ENCODE peak calls at places on chromosomes 4 and X, in eight cellular contexts. One of them, this sample, is unnamed.
A peak's percentile ranks its signal among the peaks of the same experiment; 100 is the strongest.

GRCh38 chr4:85828295-85828910 is 353.5 kb downstream of the ARHGAP24 start:
- DNase-seq in stimulated activated effector memory CD8-positive, alpha-beta T cell treated with anti-CD3 and anti-CD28 coated beads, Interleukin-12 subunit alpha, Interleukin-12 subunit beta, amount 100 ng/mL, for 72 hours: no peak
- DNase-seq in RKO: no peak
- DNase-seq in heart right ventricle: no peak
- DNase-seq in NCI-H2081: peak; percentile 12
- DNase-seq in mesenchymal stem cell: no peak
- DNase-seq in BJ: no peak
- DNase-seq in pancreas: no peak
- DNase-seq in this sample: no peak

GRCh38 chr4:10006236-10006603 is 15.1 kb downstream of the SLC2A9 start:
- DNase-seq in RKO: no peak
- DNase-seq in pancreas: peak; percentile 53
- DNase-seq in NCI-H2081: peak; percentile 92
- DNase-seq in BJ: peak; percentile 28
- DNase-seq in heart right ventricle: no peak
- DNase-seq in mesenchymal stem cell: no peak
- DNase-seq in stimulated activated effector memory CD8-positive, alpha-beta T cell treated with anti-CD3 and anti-CD28 coated beads, Interleukin-12 subunit alpha, Interleukin-12 subunit beta, amount 100 ng/mL, for 72 hours: no peak
- DNase-seq in this sample: no peak

GRCh38 chrX:149286940-149287349 is 218.2 kb downstream of the IDS start:
- DNase-seq in RKO: peak; percentile 63
- DNase-seq in heart right ventricle: no peak
- DNase-seq in mesenchymal stem cell: peak; percentile 34
- DNase-seq in NCI-H2081: peak; percentile 15
- DNase-seq in stimulated activated effector memory CD8-positive, alpha-beta T cell treated with anti-CD3 and anti-CD28 coated beads, Interleukin-12 subunit alpha, Interleukin-12 subunit beta, amount 100 ng/mL, for 72 hours: no peak
- DNase-seq in BJ: no peak
- DNase-seq in pancreas: no peak
- DNase-seq in this sample: peak; percentile 28

GRCh38 chr4:14646831-14647230 is 355.4 kb upstream of the CPEB2 start:
- DNase-seq in stimulated activated effector memory CD8-positive, alpha-beta T cell treated with anti-CD3 and anti-CD28 coated beads, Interleukin-12 subunit alpha, Interleukin-12 subunit beta, amount 100 ng/mL, for 72 hours: no peak
- DNase-seq in RKO: no peak
- DNase-seq in heart right ventricle: no peak
- DNase-seq in NCI-H2081: no peak
- DNase-seq in pancreas: no peak
- DNase-seq in BJ: no peak
- DNase-seq in mesenchymal stem cell: no peak
- DNase-seq in this sample: no peak

GRCh38 chr4:169351860-169352259 is 81.1 kb upstream of the SH3RF1 start:
- DNase-seq in stimulated activated effector memory CD8-positive, alpha-beta T cell treated with anti-CD3 and anti-CD28 coated beads, Interleukin-12 subunit alpha, Interleukin-12 subunit beta, amount 100 ng/mL, for 72 hours: no peak
- DNase-seq in heart right ventricle: no peak
- DNase-seq in mesenchymal stem cell: no peak
- DNase-seq in RKO: no peak
- DNase-seq in BJ: no peak
- DNase-seq in NCI-H2081: no peak
- DNase-seq in pancreas: peak; percentile 63
- DNase-seq in this sample: no peak

GRCh38 chrX:71814123-71814912 is 51.2 kb downstream of the CXorf49B start:
- DNase-seq in RKO: no peak
- DNase-seq in BJ: no peak
- DNase-seq in pancreas: no peak
- DNase-seq in stimulated activated effector memory CD8-positive, alpha-beta T cell treated with anti-CD3 and anti-CD28 coated beads, Interleukin-12 subunit alpha, Interleukin-12 subunit beta, amount 100 ng/mL, for 72 hours: no peak
- DNase-seq in heart right ventricle: no peak
- DNase-seq in mesenchymal stem cell: no peak
- DNase-seq in NCI-H2081: no peak
- DNase-seq in this sample: no peak

GRCh38 chrX:147978931-147979330 is 2.2 kb upstream of the FMR1NB start:
- DNase-seq in RKO: peak; percentile 12
- DNase-seq in NCI-H2081: no peak
- DNase-seq in stimulated activated effector memory CD8-positive, alpha-beta T cell treated with anti-CD3 and anti-CD28 coated beads, Interleukin-12 subunit alpha, Interleukin-12 subunit beta, amount 100 ng/mL, for 72 hours: no peak
- DNase-seq in heart right ventricle: no peak
- DNase-seq in BJ: no peak
- DNase-seq in mesenchymal stem cell: no peak
- DNase-seq in pancreas: no peak
- DNase-seq in this sample: no peak

GRCh38 chr4:156976147-156976546 is 4.5 kb upstream of the PDGFC start:
- DNase-seq in mesenchymal stem cell: peak; percentile 85
- DNase-seq in BJ: peak; percentile 57
- DNase-seq in stimulated activated effector memory CD8-positive, alpha-beta T cell treated with anti-CD3 and anti-CD28 coated beads, Interleukin-12 subunit alpha, Interleukin-12 subunit beta, amount 100 ng/mL, for 72 hours: no peak
- DNase-seq in NCI-H2081: no peak
- DNase-seq in heart right ventricle: no peak
- DNase-seq in pancreas: no peak
- DNase-seq in RKO: no peak
- DNase-seq in this sample: no peak

GRCh38 chr4:56653461-56654237 is 27.4 kb downstream of the HOPX start:
- DNase-seq in NCI-H2081: no peak
- DNase-seq in RKO: no peak
- DNase-seq in BJ: no peak
- DNase-seq in pancreas: no peak
- DNase-seq in heart right ventricle: no peak
- DNase-seq in stimulated activated effector memory CD8-positive, alpha-beta T cell treated with anti-CD3 and anti-CD28 coated beads, Interleukin-12 subunit alpha, Interleukin-12 subunit beta, amount 100 ng/mL, for 72 hours: peak; percentile 25
- DNase-seq in mesenchymal stem cell: no peak
- DNase-seq in this sample: no peak

GRCh38 chr4:82462415-82462831 is 32.0 kb downstream of the ENOPH1 start:
- DNase-seq in NCI-H2081: peak; percentile 74
- DNase-seq in BJ: peak; percentile 24
- DNase-seq in pancreas: peak; percentile 79
- DNase-seq in RKO: peak; percentile 80
- DNase-seq in stimulated activated effector memory CD8-positive, alpha-beta T cell treated with anti-CD3 and anti-CD28 coated beads, Interleukin-12 subunit alpha, Interleukin-12 subunit beta, amount 100 ng/mL, for 72 hours: peak; percentile 75
- DNase-seq in heart right ventricle: peak; percentile 79
- DNase-seq in mesenchymal stem cell: peak; percentile 82
- DNase-seq in this sample: peak; percentile 92

GRCh38 chrX:151966236-151966635 is 8.2 kb downstream of the GABRE start:
- DNase-seq in RKO: no peak
- DNase-seq in pancreas: no peak
- DNase-seq in stimulated activated effector memory CD8-positive, alpha-beta T cell treated with anti-CD3 and anti-CD28 coated beads, Interleukin-12 subunit alpha, Interleukin-12 subunit beta, amount 100 ng/mL, for 72 hours: no peak
- DNase-seq in heart right ventricle: no peak
- DNase-seq in BJ: no peak
- DNase-seq in mesenchymal stem cell: no peak
- DNase-seq in NCI-H2081: no peak
- DNase-seq in this sample: no peak

GRCh38 chr4:173498771-173499170 is 31.3 kb downstream of the HAND2 start:
- DNase-seq in mesenchymal stem cell: no peak
- DNase-seq in RKO: no peak
- DNase-seq in BJ: no peak
- DNase-seq in stimulated activated effector memory CD8-positive, alpha-beta T cell treated with anti-CD3 and anti-CD28 coated beads, Interleukin-12 subunit alpha, Interleukin-12 subunit beta, amount 100 ng/mL, for 72 hours: no peak
- DNase-seq in NCI-H2081: no peak
- DNase-seq in heart right ventricle: no peak
- DNase-seq in pancreas: no peak
- DNase-seq in this sample: no peak

GRCh38 chrX:24498975-24499374 is 33.9 kb downstream of the PDK3 start:
- DNase-seq in RKO: peak; percentile 40
- DNase-seq in stimulated activated effector memory CD8-positive, alpha-beta T cell treated with anti-CD3 and anti-CD28 coated beads, Interleukin-12 subunit alpha, Interleukin-12 subunit beta, amount 100 ng/mL, for 72 hours: no peak
- DNase-seq in pancreas: no peak
- DNase-seq in NCI-H2081: peak; percentile 10
- DNase-seq in heart right ventricle: no peak
- DNase-seq in BJ: no peak
- DNase-seq in mesenchymal stem cell: peak; percentile 7
- DNase-seq in this sample: no peak

GRCh38 chrX:71253253-71254091 is 468 bp downstream of the ZMYM3 start:
- DNase-seq in mesenchymal stem cell: peak; percentile 50
- DNase-seq in stimulated activated effector memory CD8-positive, alpha-beta T cell treated with anti-CD3 and anti-CD28 coated beads, Interleukin-12 subunit alpha, Interleukin-12 subunit beta, amount 100 ng/mL, for 72 hours: no peak
- DNase-seq in pancreas: peak; percentile 30
- DNase-seq in BJ: no peak
- DNase-seq in RKO: peak; percentile 47
- DNase-seq in NCI-H2081: peak; percentile 47
- DNase-seq in heart right ventricle: peak; percentile 52
- DNase-seq in this sample: peak; percentile 51

GRCh38 chr4:88697113-88697512 is 516 bp downstream of the NAP1L5 start:
- DNase-seq in pancreas: no peak
- DNase-seq in BJ: no peak
- DNase-seq in NCI-H2081: peak; percentile 31
- DNase-seq in mesenchymal stem cell: peak; percentile 28
- DNase-seq in stimulated activated effector memory CD8-positive, alpha-beta T cell treated with anti-CD3 and anti-CD28 coated beads, Interleukin-12 subunit alpha, Interleukin-12 subunit beta, amount 100 ng/mL, for 72 hours: no peak
- DNase-seq in heart right ventricle: no peak
- DNase-seq in RKO: peak; percentile 48
- DNase-seq in this sample: peak; percentile 57

GRCh38 chr4:110106946-110107325 is 91.5 kb downstream of the ELOVL6 start:
- DNase-seq in heart right ventricle: no peak
- DNase-seq in stimulated activated effector memory CD8-positive, alpha-beta T cell treated with anti-CD3 and anti-CD28 coated beads, Interleukin-12 subunit alpha, Interleukin-12 subunit beta, amount 100 ng/mL, for 72 hours: no peak
- DNase-seq in RKO: peak; percentile 41
- DNase-seq in NCI-H2081: no peak
- DNase-seq in pancreas: no peak
- DNase-seq in mesenchymal stem cell: peak; percentile 80
- DNase-seq in BJ: no peak
- DNase-seq in this sample: no peak

GRCh38 chr4:159273126-159273438 is 170.2 kb downstream of the RAPGEF2 start:
- DNase-seq in NCI-H2081: no peak
- DNase-seq in pancreas: no peak
- DNase-seq in RKO: no peak
- DNase-seq in heart right ventricle: no peak
- DNase-seq in mesenchymal stem cell: peak; percentile 49
- DNase-seq in BJ: no peak
- DNase-seq in stimulated activated effector memory CD8-positive, alpha-beta T cell treated with anti-CD3 and anti-CD28 coated beads, Interleukin-12 subunit alpha, Interleukin-12 subunit beta, amount 100 ng/mL, for 72 hours: no peak
- DNase-seq in this sample: peak; percentile 54

GRCh38 chr4:147447820-147448219 is 33.1 kb upstream of the EDNRA start:
- DNase-seq in stimulated activated effector memory CD8-positive, alpha-beta T cell treated with anti-CD3 and anti-CD28 coated beads, Interleukin-12 subunit alpha, Interleukin-12 subunit beta, amount 100 ng/mL, for 72 hours: no peak
- DNase-seq in mesenchymal stem cell: no peak
- DNase-seq in RKO: no peak
- DNase-seq in pancreas: no peak
- DNase-seq in heart right ventricle: no peak
- DNase-seq in BJ: no peak
- DNase-seq in NCI-H2081: no peak
- DNase-seq in this sample: no peak

GRCh38 chrX:110086162-110086915 is 83.4 kb downstream of the TMEM164 start:
- DNase-seq in stimulated activated effector memory CD8-positive, alpha-beta T cell treated with anti-CD3 and anti-CD28 coated beads, Interleukin-12 subunit alpha, Interleukin-12 subunit beta, amount 100 ng/mL, for 72 hours: no peak
- DNase-seq in NCI-H2081: peak; percentile 50
- DNase-seq in BJ: peak; percentile 9
- DNase-seq in mesenchymal stem cell: peak; percentile 74
- DNase-seq in pancreas: no peak
- DNase-seq in heart right ventricle: no peak
- DNase-seq in RKO: no peak
- DNase-seq in this sample: no peak

GRCh38 chr4:113880240-113881028 is 99.0 kb downstream of the ARSJ start:
- DNase-seq in RKO: no peak
- DNase-seq in stimulated activated effector memory CD8-positive, alpha-beta T cell treated with anti-CD3 and anti-CD28 coated beads, Interleukin-12 subunit alpha, Interleukin-12 subunit beta, amount 100 ng/mL, for 72 hours: no peak
- DNase-seq in mesenchymal stem cell: no peak
- DNase-seq in heart right ventricle: no peak
- DNase-seq in BJ: no peak
- DNase-seq in NCI-H2081: no peak
- DNase-seq in pancreas: no peak
- DNase-seq in this sample: no peak

GRCh38 chrX:3518870-3519269 is 172.4 kb upstream of the MXRA5 start:
- DNase-seq in RKO: peak; percentile 100
- DNase-seq in stimulated activated effector memory CD8-positive, alpha-beta T cell treated with anti-CD3 and anti-CD28 coated beads, Interleukin-12 subunit alpha, Interleukin-12 subunit beta, amount 100 ng/mL, for 72 hours: no peak
- DNase-seq in pancreas: no peak
- DNase-seq in heart right ventricle: peak; percentile 17
- DNase-seq in NCI-H2081: no peak
- DNase-seq in BJ: peak; percentile 80
- DNase-seq in mesenchymal stem cell: peak; percentile 87
- DNase-seq in this sample: peak; percentile 82

GRCh38 chr4:183244506-183244905 is 75.6 kb downstream of the CLDN22 start:
- DNase-seq in RKO: no peak
- DNase-seq in NCI-H2081: no peak
- DNase-seq in heart right ventricle: no peak
- DNase-seq in pancreas: no peak
- DNase-seq in stimulated activated effector memory CD8-positive, alpha-beta T cell treated with anti-CD3 and anti-CD28 coated beads, Interleukin-12 subunit alpha, Interleukin-12 subunit beta, amount 100 ng/mL, for 72 hours: no peak
- DNase-seq in BJ: no peak
- DNase-seq in mesenchymal stem cell: no peak
- DNase-seq in this sample: no peak

GRCh38 chr4:123114915-123115756 is 192.7 kb upstream of the NUDT6 start:
- DNase-seq in heart right ventricle: no peak
- DNase-seq in pancreas: no peak
- DNase-seq in NCI-H2081: no peak
- DNase-seq in mesenchymal stem cell: no peak
- DNase-seq in stimulated activated effector memory CD8-positive, alpha-beta T cell treated with anti-CD3 and anti-CD28 coated beads, Interleukin-12 subunit alpha, Interleukin-12 subunit beta, amount 100 ng/mL, for 72 hours: no peak
- DNase-seq in BJ: no peak
- DNase-seq in RKO: no peak
- DNase-seq in this sample: no peak